ENCODE peak calls at places on chromosomes 1 and 21, in nine cellular contexts. H, W, R, O, P, J, T, S and Y are unnamed samples.

GRCh38 chr21:42590431-42591131 is 62.8 kb upstream of the PDE9A start:
- DNase-seq in H (no peak), W (no peak), R (no peak), O (no peak), P (peak; percentile 15), J (no peak), T (no peak), S (no peak), Y (peak; percentile 45)

GRCh38 chr1:226883630-226884029 is 13.2 kb downstream of the PSEN2 start:
- DNase-seq in H (no peak), W (no peak), R (no peak), O (no peak), P (no peak), J (no peak), T (no peak), S (no peak), Y (no peak)

GRCh38 chr1:204409878-204410763 is 1.5 kb downstream of the PPP1R15B start:
- DNase-seq in H (no peak), W (no peak), R (no peak), O (no peak), P (no peak), J (peak; percentile 11), T (no peak), S (no peak), Y (no peak)

GRCh38 chr1:160884579-160884978 is 401 bp downstream of the ITLN1 start:
- DNase-seq in H (no peak), W (no peak), R (no peak), O (no peak), P (no peak), J (no peak), T (no peak), S (no peak), Y (no peak)

GRCh38 chr1:58964880-58965279 is 181.0 kb upstream of the JUN start:
- DNase-seq in H (no peak), W (peak; percentile 51), R (no peak), O (peak; percentile 61), P (no peak), J (no peak), T (peak; percentile 40), S (peak; percentile 73), Y (no peak)

GRCh38 chr1:204255225-204255624 is 41.4 kb upstream of the GOLT1A start:
- DNase-seq in H (no peak), W (no peak), R (no peak), O (no peak), P (no peak), J (no peak), T (no peak), S (no peak), Y (no peak)

GRCh38 chr1:204369006-204369726 is 9.4 kb upstream of the PLEKHA6 start:
- DNase-seq in H (no peak), W (no peak), R (no peak), O (no peak), P (no peak), J (no peak), T (no peak), S (no peak), Y (no peak)

GRCh38 chr21:45494135-45494850 is 47.9 kb downstream of the SLC19A1 start:
- DNase-seq in H (no peak), W (no peak), R (no peak), O (no peak), P (no peak), J (no peak), T (no peak), S (no peak), Y (no peak)

GRCh38 chr1:229907884-229908633 is 159.0 kb upstream of the GALNT2 start:
- DNase-seq in H (no peak), W (no peak), R (no peak), O (no peak), P (no peak), J (no peak), T (no peak), S (no peak), Y (no peak)

GRCh38 chr1:68770817-68771216 is 273.9 kb upstream of the DEPDC1 start:
- DNase-seq in H (no peak), W (no peak), R (no peak), O (no peak), P (no peak), J (no peak), T (no peak), S (no peak), Y (no peak)

GRCh38 chr1:79646885-79647284 is 640.4 kb upstream of the ADGRL4 start:
- DNase-seq in H (no peak), W (no peak), R (no peak), O (no peak), P (no peak), J (no peak), T (no peak), S (no peak), Y (no peak)

GRCh38 chr1:90133133-90133532 is 138.2 kb downstream of the ZNF326 start:
- DNase-seq in H (peak; percentile 25), W (peak; percentile 23), R (no peak), O (peak; percentile 39), P (no peak), J (no peak), T (peak; percentile 3), S (peak; percentile 7), Y (peak; percentile 10)

GRCh38 chr1:25836695-25837094 is 16.9 kb downstream of the MTFR1L start:
- DNase-seq in H (no peak), W (no peak), R (no peak), O (no peak), P (no peak), J (no peak), T (no peak), S (no peak), Y (no peak)

GRCh38 chr1:147169171-147169570 is 3.1 kb downstream of the PRKAB2 start:
- DNase-seq in H (no peak), W (no peak), R (no peak), O (peak; percentile 45), P (no peak), J (no peak), T (no peak), S (no peak), Y (no peak)

DNA sequence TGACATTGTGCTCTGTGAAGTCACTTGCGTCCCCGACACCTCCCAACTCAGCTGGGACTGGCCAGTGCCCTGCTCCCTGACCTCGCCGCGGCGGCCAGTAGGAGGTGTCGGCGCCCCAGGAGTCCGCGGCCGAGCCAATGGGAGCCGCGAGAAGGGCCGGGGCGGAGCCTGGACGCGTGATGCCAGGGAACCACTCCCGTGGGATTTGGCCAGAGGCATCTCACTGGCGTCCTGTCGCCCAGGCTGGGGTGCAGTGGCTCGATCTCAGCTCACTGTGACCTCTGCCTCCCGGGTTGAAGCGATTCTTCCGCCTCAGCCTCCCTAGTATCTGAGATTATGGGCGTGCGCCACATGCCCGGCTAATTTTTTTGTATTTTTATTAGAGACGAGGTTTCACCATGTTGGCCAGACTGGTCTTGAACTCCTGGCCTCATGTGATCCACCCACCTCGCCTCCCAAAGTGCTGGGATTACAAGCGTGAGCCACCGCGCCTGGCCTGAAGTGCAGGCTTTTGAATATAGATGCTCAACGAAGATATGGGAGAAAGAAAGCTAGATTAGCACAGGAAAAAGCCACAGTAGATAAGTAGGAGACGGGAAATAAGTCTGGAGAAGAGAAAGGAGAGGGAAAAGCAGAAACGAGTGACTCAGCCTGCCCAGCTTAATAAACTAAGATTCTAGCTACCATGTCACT is 38.0 kb downstream of the ZBTB8OS start:
- DNase-seq in H (peak; percentile 82), W (peak; percentile 72), R (peak; percentile 90), O (peak; percentile 76), P (peak; percentile 36), J (peak; percentile 79), T (peak; percentile 51), S (peak; percentile 77), Y (peak; percentile 83)
- TF ChIP-seq CTCF in H (no peak), W (peak; percentile 25), R (peak; percentile 32), O (peak; percentile 32), P (no peak), J (no peak), T (no peak), S (peak; percentile 36), Y (peak; percentile 36)

DNA sequence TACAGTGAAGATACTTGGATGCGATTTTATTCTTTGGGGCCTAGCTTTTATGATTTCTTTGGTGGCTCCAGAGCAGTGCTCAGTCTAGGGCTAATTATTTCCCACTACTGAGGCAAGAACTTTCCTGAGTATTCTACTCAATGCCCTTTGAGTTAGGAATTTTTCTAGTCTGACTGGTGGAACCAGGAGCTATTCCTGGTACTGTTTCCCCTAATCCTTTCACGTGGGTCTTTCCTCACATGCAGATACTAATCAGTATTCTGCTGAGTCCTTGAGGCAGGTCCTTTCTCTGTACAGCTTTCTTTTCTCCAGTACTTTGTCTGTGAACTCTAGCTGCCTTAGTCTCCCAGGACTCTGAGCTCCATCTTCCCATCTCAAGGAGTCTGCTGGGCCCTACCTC is 76.7 kb downstream of the TRIM11 start:
- DNase-seq in H (no peak), W (no peak), R (no peak), O (no peak), P (no peak), J (no peak), T (no peak), S (no peak), Y (no peak)
- TF ChIP-seq CTCF in H (no peak), W (no peak), R (no peak), O (no peak), P (no peak), J (no peak), T (no peak), S (no peak), Y (no peak)

DNA sequence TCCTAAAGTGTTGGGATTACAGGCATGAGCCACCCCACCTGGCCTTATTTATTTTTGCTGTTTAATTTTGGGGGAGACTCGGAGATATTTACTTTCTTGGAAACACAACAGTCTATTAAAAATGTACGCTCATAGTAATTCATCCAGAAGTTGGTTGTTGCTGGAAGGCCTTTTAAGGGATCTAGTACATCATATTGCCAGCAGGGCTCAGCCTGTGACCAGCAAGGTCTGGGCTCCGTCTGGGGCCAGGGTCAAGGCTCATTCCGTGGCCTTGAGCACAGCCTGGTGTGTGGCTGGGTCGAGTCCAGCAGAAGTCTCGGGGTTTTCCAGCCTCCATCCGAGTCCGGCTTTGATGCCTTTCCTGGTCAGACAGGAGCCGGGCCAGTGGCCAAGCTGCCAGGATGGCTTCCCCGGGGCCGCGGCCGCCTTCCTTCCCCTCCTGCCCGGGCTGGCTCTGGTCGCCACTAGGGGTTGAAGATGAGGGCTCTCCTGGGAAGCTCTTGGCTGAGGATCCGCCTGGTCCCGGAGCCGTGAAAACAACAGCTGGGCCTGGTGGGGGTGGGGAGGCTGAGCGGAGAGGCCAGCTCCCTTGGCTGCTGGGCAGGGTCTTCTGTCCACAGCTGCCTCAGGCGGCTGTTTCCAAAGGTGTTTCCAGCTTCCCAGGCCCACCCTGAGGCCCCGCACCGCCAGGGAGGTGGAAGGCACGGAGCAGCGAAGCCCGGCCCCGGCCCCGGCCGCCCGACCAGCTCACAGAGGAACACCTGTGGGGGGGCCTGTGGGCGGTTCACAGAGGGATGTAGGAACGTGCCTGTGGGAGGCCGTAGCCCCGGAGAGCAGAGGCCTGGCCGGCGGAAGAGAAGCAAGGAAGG is 5.1 kb upstream of the VWA1 start:
- DNase-seq in H (peak; percentile 62), W (peak; percentile 51), R (no peak), O (peak; percentile 83), P (no peak), J (no peak), T (peak; percentile 50), S (peak; percentile 46), Y (peak; percentile 22)
- TF ChIP-seq CTCF in H (no peak), W (peak; percentile 18), R (no peak), O (no peak), P (no peak), J (no peak), T (peak; percentile 19), S (peak; percentile 20), Y (no peak)

DNA sequence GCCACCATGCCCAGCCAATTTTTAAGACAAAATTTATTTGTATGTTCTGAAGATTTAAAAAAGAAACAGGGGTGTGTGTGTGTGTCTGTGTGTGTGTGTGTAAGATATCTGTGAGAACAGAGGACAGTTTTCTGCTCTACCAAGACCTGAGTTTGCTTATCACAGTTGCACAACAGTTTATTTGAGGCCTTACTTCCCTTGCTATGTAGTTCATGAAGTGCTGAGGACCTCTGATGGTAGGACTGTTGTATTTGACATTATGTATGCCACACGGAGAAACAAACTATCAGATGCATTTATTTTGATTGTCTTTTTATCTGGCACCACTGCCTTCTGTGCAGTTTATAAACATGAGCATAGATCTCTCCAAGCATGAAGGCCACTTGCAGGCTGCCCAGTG is 355.2 kb downstream of the PBX1 start:
- DNase-seq in H (no peak), W (peak; percentile 60), R (no peak), O (peak; percentile 81), P (no peak), J (no peak), T (peak; percentile 57), S (peak; percentile 58), Y (no peak)
- TF ChIP-seq CTCF in H (no peak), W (peak; percentile 44), R (no peak), O (peak; percentile 56), P (no peak), J (no peak), T (peak; percentile 55), S (peak; percentile 51), Y (no peak)